ENCODE peak calls at places on chromosomes 1 and 21, in four cellular contexts. One of them, this sample, is unnamed.

GRCh38 chr21:36113647-36114428 is 21.0 kb upstream of the CBR3 start:
- DNase-seq in body of pancreas: no peak
- DNase-seq in cardiac muscle cell: no peak
- DNase-seq in neural crest cell: no peak
- DNase-seq in this sample: peak; percentile 66

GRCh38 chr1:17420361-17420760 is 19.1 kb downstream of the RCC2 start:
- DNase-seq in body of pancreas: no peak
- DNase-seq in cardiac muscle cell: no peak
- DNase-seq in neural crest cell: no peak
- DNase-seq in this sample: no peak

GRCh38 chr1:165290143-165290542 is 66.4 kb downstream of the LMX1A start:
- DNase-seq in body of pancreas: no peak
- DNase-seq in cardiac muscle cell: peak; percentile 36
- DNase-seq in neural crest cell: no peak
- DNase-seq in this sample: no peak

GRCh38 chr1:106121728-106122127 is 934.7 kb upstream of the PRMT6 start:
- DNase-seq in body of pancreas: no peak
- DNase-seq in cardiac muscle cell: no peak
- DNase-seq in neural crest cell: no peak
- DNase-seq in this sample: no peak

GRCh38 chr1:231778009-231778719 is 151.6 kb downstream of the DISC1 start:
- DNase-seq in body of pancreas: no peak
- DNase-seq in cardiac muscle cell: peak; percentile 32
- DNase-seq in neural crest cell: no peak
- DNase-seq in this sample: peak; percentile 63

GRCh38 chr1:17653728-17654351 is 101.3 kb upstream of the ACTL8 start:
- DNase-seq in body of pancreas: peak; percentile 50
- DNase-seq in cardiac muscle cell: peak; percentile 64
- DNase-seq in neural crest cell: peak; percentile 64
- DNase-seq in this sample: peak; percentile 4

GRCh38 chr21:41141031-41141457 is 26.9 kb upstream of the BACE2 start:
- DNase-seq in body of pancreas: no peak
- DNase-seq in cardiac muscle cell: peak; percentile 18
- DNase-seq in neural crest cell: no peak
- DNase-seq in this sample: peak; percentile 35

GRCh38 chr1:24085546-24085945 is 26.4 kb downstream of the MYOM3 start:
- DNase-seq in body of pancreas: no peak
- DNase-seq in cardiac muscle cell: peak; percentile 21
- DNase-seq in neural crest cell: no peak
- DNase-seq in this sample: no peak

GRCh38 chr1:175493321-175493998 is 249.9 kb downstream of the TNR start:
- DNase-seq in body of pancreas: no peak
- DNase-seq in cardiac muscle cell: no peak
- DNase-seq in neural crest cell: no peak
- DNase-seq in this sample: no peak

GRCh38 chr1:55703726-55704363 is 488.7 kb upstream of the USP24 start:
- DNase-seq in body of pancreas: no peak
- DNase-seq in cardiac muscle cell: no peak
- DNase-seq in neural crest cell: no peak
- DNase-seq in this sample: no peak

GRCh38 chr1:176515310-176515709 is 52.3 kb downstream of the PAPPA2 start:
- DNase-seq in body of pancreas: no peak
- DNase-seq in cardiac muscle cell: no peak
- DNase-seq in neural crest cell: no peak
- DNase-seq in this sample: peak; percentile 75

GRCh38 chr1:47324682-47325081 is 8.9 kb upstream of the CMPK1 start:
- DNase-seq in body of pancreas: no peak
- DNase-seq in cardiac muscle cell: no peak
- DNase-seq in neural crest cell: no peak
- DNase-seq in this sample: no peak

DNA sequence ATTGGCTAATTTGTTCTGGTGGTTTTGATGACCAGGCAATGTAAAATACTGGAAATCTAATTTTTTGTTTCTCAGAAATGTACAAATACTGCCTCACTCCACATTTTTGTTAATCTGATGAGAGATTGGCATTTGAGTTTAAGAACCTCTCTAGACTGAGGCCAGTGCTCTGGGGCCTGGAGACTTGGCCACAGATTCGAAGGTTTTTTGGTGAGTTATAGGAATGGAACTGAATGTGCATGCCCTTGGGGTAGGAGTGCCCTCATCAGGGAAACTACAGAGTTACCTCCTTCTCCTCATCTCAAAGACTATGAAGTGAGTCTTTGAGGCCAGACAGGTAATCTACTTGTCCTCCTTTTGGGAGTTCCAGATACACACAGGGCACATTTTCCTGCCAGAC is 347.9 kb downstream of the LTN1 start:
- DNase-seq in body of pancreas: no peak
- DNase-seq in cardiac muscle cell: no peak
- DNase-seq in neural crest cell: no peak
- DNase-seq in this sample: peak; percentile 75
- TF ChIP-seq CTCF in body of pancreas: no peak
- TF ChIP-seq CTCF in cardiac muscle cell: no peak
- TF ChIP-seq CTCF in neural crest cell: no peak
- TF ChIP-seq CTCF in this sample: no peak

GRCh38 chr1:21521717-21522060 is 12.5 kb downstream of the ALPL start:
- DNase-seq in body of pancreas: no peak
- DNase-seq in cardiac muscle cell: no peak
- DNase-seq in neural crest cell: no peak
- DNase-seq in this sample: no peak

GRCh38 chr1:21517660-21518480 is 8.6 kb downstream of the ALPL start:
- DNase-seq in body of pancreas: no peak
- DNase-seq in cardiac muscle cell: no peak
- DNase-seq in neural crest cell: no peak
- DNase-seq in this sample: no peak

GRCh38 chr1:21520899-21521716 is 11.9 kb downstream of the ALPL start:
- DNase-seq in body of pancreas: no peak
- DNase-seq in cardiac muscle cell: no peak
- DNase-seq in neural crest cell: no peak
- DNase-seq in this sample: peak; percentile 47

GRCh38 chr1:21517161-21517589 is 8.0 kb downstream of the ALPL start:
- DNase-seq in body of pancreas: no peak
- DNase-seq in cardiac muscle cell: no peak
- DNase-seq in neural crest cell: no peak
- DNase-seq in this sample: peak; percentile 72

DNA sequence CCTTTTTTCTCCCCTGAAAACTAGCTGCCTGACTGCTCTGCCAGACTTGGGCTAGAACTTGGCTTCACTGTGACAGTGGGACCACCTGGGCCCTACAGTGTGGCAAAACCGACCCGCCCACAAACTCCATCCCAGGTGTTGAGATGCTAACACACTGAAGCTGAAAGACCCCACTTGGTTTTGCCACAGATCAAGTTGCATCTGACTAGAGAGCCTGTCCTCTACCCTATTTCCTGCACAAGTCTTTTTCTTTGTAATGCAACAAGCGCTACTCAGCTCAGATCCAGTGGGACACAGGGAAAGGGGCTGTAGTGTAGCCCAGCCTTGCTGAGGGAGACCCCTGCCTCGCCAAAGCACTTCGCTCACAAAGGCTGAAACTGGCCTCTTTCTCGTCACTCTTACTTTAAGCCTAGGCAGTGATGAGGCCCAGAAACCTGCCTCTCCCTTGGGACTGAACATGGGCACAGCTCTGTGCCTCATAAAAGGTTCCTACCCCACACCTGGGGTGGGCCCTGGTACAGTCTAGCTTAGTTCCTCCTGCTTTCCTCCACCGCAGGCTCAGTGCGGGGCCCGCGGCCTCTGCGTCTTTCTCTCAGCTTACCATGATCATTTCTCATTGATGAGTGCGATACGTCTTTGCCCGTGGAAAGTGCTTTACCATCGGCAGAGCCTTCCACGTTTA is 9.7 kb downstream of the ALPL start:
- DNase-seq in body of pancreas: no peak
- DNase-seq in cardiac muscle cell: no peak
- DNase-seq in neural crest cell: no peak
- DNase-seq in this sample: no peak
- TF ChIP-seq CTCF in body of pancreas: no peak
- TF ChIP-seq CTCF in cardiac muscle cell: no peak
- TF ChIP-seq CTCF in neural crest cell: no peak
- TF ChIP-seq CTCF in this sample: no peak

GRCh38 chr1:178039826-178040380 is 54.0 kb upstream of the RASAL2 start:
- DNase-seq in body of pancreas: no peak
- DNase-seq in cardiac muscle cell: no peak
- DNase-seq in neural crest cell: no peak
- DNase-seq in this sample: no peak

GRCh38 chr1:178038372-178038771 is 55.5 kb upstream of the RASAL2 start:
- DNase-seq in body of pancreas: no peak
- DNase-seq in cardiac muscle cell: no peak
- DNase-seq in neural crest cell: no peak
- DNase-seq in this sample: no peak

GRCh38 chr1:178036090-178036489 is 57.8 kb upstream of the RASAL2 start:
- DNase-seq in body of pancreas: no peak
- DNase-seq in cardiac muscle cell: no peak
- DNase-seq in neural crest cell: no peak
- DNase-seq in this sample: no peak

GRCh38 chr1:178034676-178035075 is 59.2 kb upstream of the RASAL2 start:
- DNase-seq in body of pancreas: no peak
- DNase-seq in cardiac muscle cell: no peak
- DNase-seq in neural crest cell: no peak
- DNase-seq in this sample: no peak

DNA sequence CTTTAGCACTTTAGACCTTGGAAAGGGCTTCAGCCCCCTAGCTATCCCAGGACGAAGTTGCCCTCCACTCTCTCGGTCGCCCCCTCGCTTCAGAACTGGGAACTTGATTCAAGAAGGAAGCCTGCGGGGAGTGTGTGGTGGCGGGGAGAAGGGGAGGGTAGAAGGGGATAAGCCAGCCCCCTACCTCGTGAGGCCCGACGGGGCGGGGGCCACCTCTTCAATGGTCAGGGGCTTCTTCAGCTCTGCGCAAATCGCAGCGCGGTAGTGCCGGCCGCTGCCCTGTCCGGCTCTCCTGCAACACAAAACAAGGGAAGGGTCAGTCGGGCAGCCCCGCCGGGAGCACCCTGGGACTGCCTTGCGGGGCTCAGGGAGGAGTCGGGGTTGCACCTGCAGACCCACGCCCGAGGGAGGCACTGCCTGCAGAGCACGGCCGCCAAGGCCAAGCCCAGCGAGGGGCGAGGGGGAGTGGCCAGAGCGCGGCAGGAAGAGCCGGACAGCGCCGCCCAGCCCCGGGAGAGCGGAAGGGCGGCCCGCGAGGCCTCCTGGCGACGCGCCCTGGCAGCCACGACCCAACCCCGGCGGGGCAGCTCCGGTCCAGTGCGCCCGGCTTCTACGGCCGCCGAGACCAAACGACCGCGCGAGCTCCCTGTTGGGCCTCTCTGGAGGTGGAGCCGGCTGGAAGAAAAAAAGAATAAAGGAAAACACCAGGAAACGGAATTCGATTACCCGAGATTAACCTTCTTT is 56.2 kb upstream of the RASAL2 start:
- DNase-seq in body of pancreas: peak; percentile 92
- DNase-seq in cardiac muscle cell: peak; percentile 93
- DNase-seq in neural crest cell: peak; percentile 68
- DNase-seq in this sample: peak; percentile 45
- TF ChIP-seq CTCF in body of pancreas: peak; percentile 29
- TF ChIP-seq CTCF in cardiac muscle cell: peak; percentile 34
- TF ChIP-seq CTCF in neural crest cell: peak; percentile 53
- TF ChIP-seq CTCF in this sample: peak; percentile 57

GRCh38 chr1:12407050-12407961 is 177.5 kb downstream of the VPS13D start:
- DNase-seq in body of pancreas: peak; percentile 38
- DNase-seq in cardiac muscle cell: peak; percentile 82
- DNase-seq in neural crest cell: no peak
- DNase-seq in this sample: peak; percentile 73
- TF ChIP-seq CTCF in body of pancreas: peak; percentile 11
- TF ChIP-seq CTCF in cardiac muscle cell: peak; percentile 45
- TF ChIP-seq CTCF in neural crest cell: peak; percentile 41
- TF ChIP-seq CTCF in this sample: peak; percentile 28

GRCh38 chr1:159868766-159869165 is 6.3 kb upstream of the VSIG8 start:
- DNase-seq in body of pancreas: no peak
- DNase-seq in cardiac muscle cell: no peak
- DNase-seq in neural crest cell: no peak
- DNase-seq in this sample: no peak
- TF ChIP-seq CTCF in body of pancreas: no peak
- TF ChIP-seq CTCF in cardiac muscle cell: no peak
- TF ChIP-seq CTCF in neural crest cell: no peak
- TF ChIP-seq CTCF in this sample: no peak

DNA sequence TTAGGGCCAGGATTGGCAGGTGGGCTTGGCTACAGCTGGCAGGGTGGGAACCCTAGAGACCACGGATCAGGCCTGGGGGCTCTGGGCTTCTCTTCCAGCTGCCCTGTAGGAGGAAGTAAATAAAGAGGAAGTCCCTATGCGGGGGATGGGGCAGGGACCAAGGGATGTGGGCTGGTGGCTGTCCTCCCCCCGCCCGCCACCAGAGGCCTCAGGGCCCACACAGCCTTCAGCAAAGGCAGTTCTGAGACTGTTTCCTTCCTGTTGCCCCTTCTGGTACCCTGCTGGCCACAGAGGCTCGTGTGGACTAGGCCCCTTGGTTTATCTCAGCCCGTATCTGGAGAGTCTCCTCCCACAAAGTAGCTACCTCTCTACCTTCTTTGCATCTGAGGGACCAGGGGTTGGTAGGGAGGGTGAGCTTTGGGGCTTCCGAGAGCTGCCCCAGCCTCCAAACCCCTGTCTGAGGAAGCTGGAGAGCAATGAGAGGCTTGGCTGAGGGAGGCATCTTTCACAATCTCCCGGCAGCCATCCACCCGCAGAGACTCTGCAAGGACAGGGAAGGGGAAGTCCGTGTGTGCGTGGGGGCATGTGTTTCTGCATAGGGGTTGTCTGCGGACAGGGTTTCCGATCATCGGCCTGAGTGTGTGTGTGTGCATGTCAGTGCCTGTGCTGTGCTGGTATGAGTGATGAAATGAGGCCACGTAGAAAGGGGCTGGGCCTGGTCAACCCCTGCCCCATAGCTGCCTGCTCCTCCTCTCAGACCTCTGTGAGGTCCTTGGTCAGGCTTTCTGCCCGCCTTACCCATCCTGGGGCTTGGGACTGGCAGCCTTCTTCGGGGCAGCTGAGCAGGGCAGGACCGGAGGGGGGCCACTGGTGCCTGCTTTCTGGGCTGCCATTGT is 12.5 kb downstream of the RPS6KA1 start:
- DNase-seq in body of pancreas: peak; percentile 47
- DNase-seq in cardiac muscle cell: peak; percentile 98
- DNase-seq in neural crest cell: peak; percentile 44
- DNase-seq in this sample: peak; percentile 96
- TF ChIP-seq CTCF in body of pancreas: no peak
- TF ChIP-seq CTCF in cardiac muscle cell: peak; percentile 46
- TF ChIP-seq CTCF in neural crest cell: peak; percentile 56
- TF ChIP-seq CTCF in this sample: peak; percentile 25